ENCODE peak calls at places on chromosomes 13 and 19, in six cellular contexts. One of them, this sample, is unnamed. For H3K9me3, the result is how much of the 10 kb centered on the place peaks cover.

GRCh38 chr13:46553521-46553885 is 533 bp downstream of the LRCH1 start:
- ATAC-seq in HepG2: peak
- ATAC-seq in upper lobe of left lung: peak
- ATAC-seq in K562: peak
- ATAC-seq in A549: peak
- ATAC-seq in GM12878: peak
- ATAC-seq in this sample: no peak

GRCh38 chr13:46183018-46183940 is 1.3 kb upstream of the LCP1 start:
- ATAC-seq in HepG2: peak
- ATAC-seq in K562: peak
- ATAC-seq in upper lobe of left lung: no peak
- ATAC-seq in A549: no peak
- ATAC-seq in GM12878: peak
- ATAC-seq in this sample: no peak

GRCh38 chr13:23656637-23657036 is 86.4 kb downstream of the TNFRSF19 start:
- ATAC-seq in GM12878: peak
- ATAC-seq in HepG2: no peak
- ATAC-seq in upper lobe of left lung: peak
- ATAC-seq in A549: no peak
- ATAC-seq in K562: no peak
- ATAC-seq in this sample: no peak

GRCh38 chr13:33279414-33279813 is 6.1 kb downstream of the STARD13 start:
- ATAC-seq in upper lobe of left lung: no peak
- ATAC-seq in HepG2: no peak
- ATAC-seq in K562: no peak
- ATAC-seq in A549: peak
- ATAC-seq in GM12878: no peak
- ATAC-seq in this sample: peak

GRCh38 chr19:48487944-48488343 is 18.8 kb downstream of the CYTH2 start:
- ATAC-seq in upper lobe of left lung: no peak
- ATAC-seq in GM12878: no peak
- ATAC-seq in HepG2: peak
- ATAC-seq in A549: peak
- ATAC-seq in K562: no peak
- ATAC-seq in this sample: no peak

GRCh38 chr19:38516802-38517201 is 83.3 kb downstream of the RYR1 start:
- ATAC-seq in K562: no peak
- ATAC-seq in A549: no peak
- ATAC-seq in HepG2: no peak
- ATAC-seq in GM12878: no peak
- ATAC-seq in upper lobe of left lung: no peak
- ATAC-seq in this sample: no peak

GRCh38 chr13:72097568-72097967 is 230.6 kb upstream of the DACH1 start:
- ATAC-seq in A549: no peak
- ATAC-seq in upper lobe of left lung: no peak
- ATAC-seq in K562: no peak
- ATAC-seq in HepG2: no peak
- ATAC-seq in GM12878: no peak
- ATAC-seq in this sample: no peak

GRCh38 chr13:19159761-19160420 is 21.7 kb downstream of the TUBA3C start:
- ATAC-seq in HepG2: no peak
- ATAC-seq in K562: no peak
- ATAC-seq in A549: no peak
- ATAC-seq in GM12878: no peak
- ATAC-seq in upper lobe of left lung: no peak
- ATAC-seq in this sample: no peak

GRCh38 chr13:40193290-40194203 is 472.9 kb downstream of the FOXO1 start:
- ATAC-seq in GM12878: no peak
- ATAC-seq in A549: no peak
- ATAC-seq in upper lobe of left lung: peak
- ATAC-seq in K562: no peak
- ATAC-seq in HepG2: no peak
- ATAC-seq in this sample: peak

GRCh38 chr19:16445238-16446107 is 26.3 kb downstream of the EPS15L1 start:
- ATAC-seq in A549: no peak
- ATAC-seq in upper lobe of left lung: no peak
- ATAC-seq in K562: no peak
- ATAC-seq in HepG2: peak
- ATAC-seq in GM12878: peak
- ATAC-seq in this sample: no peak

GRCh38 chr13:27643334-27644158 is 21.9 kb downstream of the POLR1D start:
- ATAC-seq in GM12878: peak
- ATAC-seq in HepG2: no peak
- ATAC-seq in upper lobe of left lung: no peak
- ATAC-seq in A549: no peak
- ATAC-seq in K562: no peak
- ATAC-seq in this sample: no peak

GRCh38 chr13:46605089-46605488 is 52.1 kb downstream of the LRCH1 start:
- ATAC-seq in HepG2: no peak
- ATAC-seq in GM12878: no peak
- ATAC-seq in A549: no peak
- ATAC-seq in K562: no peak
- ATAC-seq in upper lobe of left lung: no peak
- ATAC-seq in this sample: no peak

GRCh38 chr13:102868366-102868936 is 22.6 kb downstream of the ERCC5 start:
- ATAC-seq in HepG2: no peak
- ATAC-seq in upper lobe of left lung: no peak
- ATAC-seq in GM12878: no peak
- ATAC-seq in K562: no peak
- ATAC-seq in A549: no peak
- ATAC-seq in this sample: no peak

GRCh38 chr13:109145631-109146030 is 516.2 kb downstream of the MYO16 start:
- ATAC-seq in A549: peak
- ATAC-seq in GM12878: peak
- ATAC-seq in HepG2: peak
- ATAC-seq in K562: peak
- ATAC-seq in upper lobe of left lung: peak
- ATAC-seq in this sample: peak

GRCh38 chr13:75489502-75490263 is 7.7 kb upstream of the TBC1D4 start:
- ATAC-seq in HepG2: peak
- ATAC-seq in A549: peak
- ATAC-seq in K562: no peak
- ATAC-seq in upper lobe of left lung: peak
- ATAC-seq in GM12878: peak
- ATAC-seq in this sample: no peak

GRCh38 chr13:114123448-114123847 is 9.0 kb downstream of the RASA3 start:
- ATAC-seq in upper lobe of left lung: no peak
- ATAC-seq in HepG2: no peak
- ATAC-seq in K562: no peak
- ATAC-seq in A549: no peak
- ATAC-seq in GM12878: no peak
- ATAC-seq in this sample: no peak

GRCh38 chr13:113763961-113764792 is 5.2 kb downstream of the TMEM255B start:
- ATAC-seq in K562: no peak
- ATAC-seq in upper lobe of left lung: no peak
- ATAC-seq in GM12878: no peak
- ATAC-seq in A549: no peak
- ATAC-seq in HepG2: no peak
- ATAC-seq in this sample: no peak

GRCh38 chr13:74253161-74253560 is 119.0 kb upstream of the KLF12 start:
- ATAC-seq in GM12878: no peak
- ATAC-seq in K562: no peak
- ATAC-seq in upper lobe of left lung: no peak
- ATAC-seq in A549: no peak
- ATAC-seq in HepG2: no peak
- ATAC-seq in this sample: no peak

GRCh38 chr13:30486230-30487074 is 20.7 kb upstream of the HMGB1 start:
- ATAC-seq in GM12878: no peak
- ATAC-seq in upper lobe of left lung: no peak
- ATAC-seq in K562: no peak
- ATAC-seq in A549: no peak
- ATAC-seq in HepG2: no peak
- ATAC-seq in this sample: no peak

GRCh38 chr19:10612515-10613119 is 12.7 kb upstream of the SLC44A2 start:
- ATAC-seq in upper lobe of left lung: peak
- ATAC-seq in HepG2: no peak
- ATAC-seq in GM12878: no peak
- ATAC-seq in K562: no peak
- ATAC-seq in A549: no peak
- ATAC-seq in this sample: peak

GRCh38 chr13:41655997-41656396 is 198.6 kb downstream of the RGCC start:
- ATAC-seq in A549: no peak
- ATAC-seq in upper lobe of left lung: no peak
- ATAC-seq in K562: no peak
- ATAC-seq in GM12878: no peak
- ATAC-seq in HepG2: no peak
- ATAC-seq in this sample: no peak

GRCh38 chr13:38921081-38921480 is 69.5 kb downstream of the STOML3 start:
- ATAC-seq in HepG2: no peak
- ATAC-seq in upper lobe of left lung: no peak
- ATAC-seq in GM12878: no peak
- ATAC-seq in A549: no peak
- ATAC-seq in K562: no peak
- ATAC-seq in this sample: no peak

GRCh38 chr13:38922170-38922569 is 68.5 kb downstream of the STOML3 start:
- ATAC-seq in A549: no peak
- ATAC-seq in upper lobe of left lung: no peak
- ATAC-seq in HepG2: no peak
- ATAC-seq in K562: no peak
- ATAC-seq in GM12878: no peak
- ATAC-seq in this sample: no peak
- H3K9me3 ChIP-seq in A549: under half
- H3K9me3 ChIP-seq in upper lobe of left lung: under half
- H3K9me3 ChIP-seq in HepG2: under half
- H3K9me3 ChIP-seq in K562: under half
- H3K9me3 ChIP-seq in GM12878: under half
- H3K9me3 ChIP-seq in this sample: under half

GRCh38 chr19:1227313-1227626 is 10.5 kb downstream of the CBARP start:
- ATAC-seq in A549: no peak
- ATAC-seq in GM12878: no peak
- ATAC-seq in upper lobe of left lung: no peak
- ATAC-seq in HepG2: no peak
- ATAC-seq in K562: no peak
- ATAC-seq in this sample: no peak

GRCh38 chr19:1229056-1229607 is 8.7 kb downstream of the CBARP start:
- ATAC-seq in A549: no peak
- ATAC-seq in HepG2: no peak
- ATAC-seq in upper lobe of left lung: no peak
- ATAC-seq in K562: no peak
- ATAC-seq in GM12878: no peak
- ATAC-seq in this sample: no peak

GRCh38 chr19:1228161-1228560 is 9.6 kb downstream of the CBARP start:
- ATAC-seq in upper lobe of left lung: no peak
- ATAC-seq in A549: no peak
- ATAC-seq in GM12878: no peak
- ATAC-seq in HepG2: no peak
- ATAC-seq in K562: no peak
- ATAC-seq in this sample: no peak

GRCh38 chr19:1226522-1227312 is 11.1 kb downstream of the CBARP start:
- ATAC-seq in HepG2: no peak
- ATAC-seq in A549: no peak
- ATAC-seq in GM12878: no peak
- ATAC-seq in upper lobe of left lung: no peak
- ATAC-seq in K562: no peak
- ATAC-seq in this sample: no peak

DNA sequence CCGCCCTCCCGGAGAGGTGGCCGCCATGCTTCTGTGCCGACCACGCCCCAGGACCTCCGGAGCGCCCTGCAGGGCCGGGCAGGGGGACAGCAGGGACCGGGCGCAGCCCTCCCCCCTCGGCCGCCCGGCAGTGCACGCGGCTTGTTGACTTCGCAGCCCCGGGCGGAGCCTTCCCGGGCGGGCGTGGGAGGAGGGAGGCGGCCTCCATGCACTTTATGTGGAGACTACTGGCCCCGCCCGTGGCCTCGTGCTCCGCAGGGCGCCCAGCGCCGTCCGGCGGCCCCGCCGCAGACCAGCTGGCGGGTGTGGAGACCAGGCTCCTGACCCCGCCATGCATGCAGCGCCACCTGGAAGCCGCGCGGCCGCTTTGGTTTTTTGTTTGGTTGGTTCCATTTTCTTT is 10.2 kb downstream of the CBARP start:
- ATAC-seq in A549: no peak
- ATAC-seq in GM12878: no peak
- ATAC-seq in HepG2: no peak
- ATAC-seq in K562: no peak
- ATAC-seq in upper lobe of left lung: no peak
- ATAC-seq in this sample: no peak
- TF ChIP-seq EP300 in A549: no peak
- TF ChIP-seq EP300 in GM12878: no peak
- TF ChIP-seq EP300 in HepG2: no peak
- TF ChIP-seq EP300 in K562: no peak
- TF ChIP-seq EP300 in upper lobe of left lung: no peak
- TF ChIP-seq EP300 in this sample: no peak

DNA sequence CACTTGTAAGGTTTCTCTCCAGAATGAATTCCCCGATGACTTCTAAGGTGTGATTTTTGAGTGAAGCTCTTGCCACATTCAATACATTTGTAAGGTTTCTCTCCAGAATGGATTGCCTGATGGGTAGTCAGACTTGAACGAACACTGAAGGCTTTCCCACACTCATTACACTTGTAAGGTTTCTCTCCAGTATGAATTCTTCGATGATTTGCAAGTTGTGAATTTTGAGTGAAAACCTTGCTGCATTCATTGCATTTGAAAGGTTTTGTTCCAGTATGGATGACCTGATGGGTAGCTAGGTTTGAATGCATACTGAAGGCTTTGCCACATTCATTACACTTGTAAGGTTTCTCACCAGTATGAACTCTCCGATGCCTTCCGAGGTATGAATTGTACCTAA is 24.3 kb downstream of the ERVV-2 start:
- ATAC-seq in GM12878: no peak
- ATAC-seq in upper lobe of left lung: no peak
- ATAC-seq in A549: no peak
- ATAC-seq in K562: no peak
- ATAC-seq in HepG2: no peak
- ATAC-seq in this sample: no peak
- H3K9me3 ChIP-seq in GM12878: under half
- H3K9me3 ChIP-seq in upper lobe of left lung: half or more
- H3K9me3 ChIP-seq in A549: half or more
- H3K9me3 ChIP-seq in K562: under half
- H3K9me3 ChIP-seq in HepG2: half or more
- H3K9me3 ChIP-seq in this sample: under half

GRCh38 chr19:53864308-53864836 is 3.3 kb upstream of the MYADM start:
- ATAC-seq in upper lobe of left lung: no peak
- ATAC-seq in GM12878: no peak
- ATAC-seq in HepG2: peak
- ATAC-seq in A549: peak
- ATAC-seq in K562: no peak
- ATAC-seq in this sample: no peak

GRCh38 chr19:53865523-53865917 is 2.2 kb upstream of the MYADM start:
- ATAC-seq in K562: no peak
- ATAC-seq in GM12878: no peak
- ATAC-seq in HepG2: no peak
- ATAC-seq in upper lobe of left lung: no peak
- ATAC-seq in A549: peak
- ATAC-seq in this sample: no peak

GRCh38 chr19:53867225-53868090 is at the start of gene MYADM:
- ATAC-seq in A549: peak
- ATAC-seq in K562: peak
- ATAC-seq in GM12878: no peak
- ATAC-seq in upper lobe of left lung: peak
- ATAC-seq in HepG2: peak
- ATAC-seq in this sample: peak

GRCh38 chr19:53868091-53868891 is 608 bp downstream of the MYADM start:
- ATAC-seq in GM12878: no peak
- ATAC-seq in K562: peak
- ATAC-seq in HepG2: peak
- ATAC-seq in A549: peak
- ATAC-seq in upper lobe of left lung: peak
- ATAC-seq in this sample: peak

GRCh38 chr19:53865918-53866696 is 1.6 kb upstream of the MYADM start:
- ATAC-seq in upper lobe of left lung: peak
- ATAC-seq in GM12878: no peak
- ATAC-seq in A549: peak
- ATAC-seq in HepG2: peak
- ATAC-seq in K562: no peak
- ATAC-seq in this sample: peak
- TF ChIP-seq EP300 in upper lobe of left lung: no peak
- TF ChIP-seq EP300 in GM12878: no peak
- TF ChIP-seq EP300 in A549: no peak
- TF ChIP-seq EP300 in HepG2: no peak
- TF ChIP-seq EP300 in K562: no peak
- TF ChIP-seq EP300 in this sample: no peak